ENCODE peak calls at places on chromosomes 1 and 21, in eight cellular contexts. S is K562, M is SK-N-SH, J is HL-60, H is A549, P is HepG2, K is GM23338, D is HCT116. Y is an unnamed sample.

GRCh38 chr1:81730881-81731280 is 69.9 kb upstream of the ADGRL2 start:
- DNase-seq in S (no peak), M (no peak), J (no peak), H (peak; percentile 5), P (no peak), K (no peak), D (no peak), Y (no peak)

GRCh38 chr1:239803666-239804228 is 287.9 kb upstream of the FMN2 start:
- DNase-seq in S (no peak), M (no peak), J (no peak), H (no peak), P (no peak), K (peak; percentile 44), D (no peak), Y (no peak)

GRCh38 chr1:48039088-48040049 is 42.2 kb upstream of the TRABD2B start:
- DNase-seq in S (no peak), M (no peak), J (no peak), H (no peak), P (no peak), K (peak; percentile 31), D (no peak), Y (no peak)

GRCh38 chr1:47983677-47984076 is 13.5 kb downstream of the TRABD2B start:
- DNase-seq in S (no peak), M (no peak), J (no peak), H (no peak), P (no peak), K (peak; percentile 49), D (no peak), Y (no peak)

GRCh38 chr1:204992499-204992898 is 50.5 kb upstream of the CNTN2 start:
- DNase-seq in S (no peak), M (no peak), J (peak; percentile 77), H (no peak), P (no peak), K (no peak), D (no peak), Y (no peak)

GRCh38 chr1:110677526-110677925 is 2.8 kb upstream of the KCNA3 start:
- DNase-seq in S (no peak), M (no peak), J (no peak), H (no peak), P (peak; percentile 12), K (no peak), D (no peak), Y (no peak)

GRCh38 chr1:2231667-2232254 is 3.6 kb downstream of the SKI start:
- DNase-seq in S (peak; percentile 78), M (peak; percentile 88), J (peak; percentile 79), H (peak; percentile 35), P (peak; percentile 78), K (peak; percentile 64), D (no peak), Y (no peak)

GRCh38 chr1:180906511-180906910 is 6.2 kb upstream of the KIAA1614 start:
- DNase-seq in S (no peak), M (peak; percentile 17), J (no peak), H (no peak), P (no peak), K (no peak), D (no peak), Y (no peak)

GRCh38 chr1:1554926-1555915 is 14.8 kb upstream of the TMEM240 start:
- DNase-seq in S (peak; percentile 78), M (no peak), J (no peak), H (peak; percentile 40), P (no peak), K (no peak), D (no peak), Y (no peak)

GRCh38 chr1:100414693-100415092 is 62.4 kb downstream of the CDC14A start:
- DNase-seq in S (no peak), M (no peak), J (peak; percentile 20), H (no peak), P (no peak), K (no peak), D (no peak), Y (no peak)

GRCh38 chr1:32878183-32878582 is 7.5 kb upstream of the FNDC5 start:
- DNase-seq in S (peak; percentile 20), M (no peak), J (no peak), H (no peak), P (no peak), K (no peak), D (no peak), Y (no peak)

GRCh38 chr1:33634806-33635205 is 162.4 kb downstream of the ZSCAN20 start:
- DNase-seq in S (peak; percentile 58), M (peak; percentile 41), J (peak; percentile 13), H (peak; percentile 35), P (peak; percentile 14), K (peak; percentile 87), D (peak; percentile 62), Y (no peak)

GRCh38 chr1:212301570-212301969 is 16.4 kb downstream of the PPP2R5A start:
- DNase-seq in S (no peak), M (no peak), J (no peak), H (no peak), P (no peak), K (no peak), D (no peak), Y (no peak)

GRCh38 chr1:206066479-206067171 is 13.7 kb downstream of the RHEX start:
- DNase-seq in S (peak; percentile 53), M (no peak), J (no peak), H (no peak), P (no peak), K (no peak), D (no peak), Y (no peak)

GRCh38 chr21:44392916-44393315 is 39.5 kb downstream of the TRPM2 start:
- DNase-seq in S (no peak), M (peak; percentile 6), J (no peak), H (peak; percentile 39), P (no peak), K (no peak), D (no peak), Y (no peak)

GRCh38 chr1:176998396-176998795 is 166.1 kb downstream of the ASTN1 start:
- DNase-seq in S (no peak), M (no peak), J (no peak), H (no peak), P (no peak), K (no peak), D (no peak), Y (no peak)

GRCh38 chr1:119132179-119132578 is 8.3 kb downstream of the WARS2 start:
- DNase-seq in S (no peak), M (no peak), J (no peak), H (no peak), P (no peak), K (no peak), D (no peak), Y (no peak)

GRCh38 chr1:94022471-94023189 is 98.3 kb downstream of the ABCA4 start:
- DNase-seq in S (no peak), M (no peak), J (no peak), H (peak; percentile 78), P (peak; percentile 81), K (no peak), D (no peak), Y (peak; percentile 60)

DNA sequence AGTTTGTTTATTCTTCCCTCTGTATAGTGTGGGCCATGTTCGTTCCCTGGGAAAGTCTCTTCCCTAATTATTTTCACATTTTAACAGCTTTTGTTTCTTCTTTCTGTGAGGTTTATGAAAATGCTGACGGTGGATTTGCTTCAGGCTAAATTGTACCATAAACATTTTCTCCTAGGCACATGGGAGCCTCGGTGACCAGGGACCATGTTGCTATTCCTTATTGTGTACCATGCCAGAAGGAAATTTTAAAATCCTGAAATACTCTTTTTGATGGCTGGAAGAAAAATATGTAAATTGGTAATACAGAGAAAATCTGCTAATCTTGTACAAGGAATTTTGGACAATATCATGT is 230.1 kb upstream of the JUN start:
- DNase-seq in S (no peak), M (no peak), J (no peak), H (no peak), P (no peak), K (no peak), D (no peak), Y (no peak)
- TF ChIP-seq REST in S (no peak), M (no peak), J (no peak), H (no peak), P (no peak), K (no peak), D (no peak), Y (no peak)

DNA sequence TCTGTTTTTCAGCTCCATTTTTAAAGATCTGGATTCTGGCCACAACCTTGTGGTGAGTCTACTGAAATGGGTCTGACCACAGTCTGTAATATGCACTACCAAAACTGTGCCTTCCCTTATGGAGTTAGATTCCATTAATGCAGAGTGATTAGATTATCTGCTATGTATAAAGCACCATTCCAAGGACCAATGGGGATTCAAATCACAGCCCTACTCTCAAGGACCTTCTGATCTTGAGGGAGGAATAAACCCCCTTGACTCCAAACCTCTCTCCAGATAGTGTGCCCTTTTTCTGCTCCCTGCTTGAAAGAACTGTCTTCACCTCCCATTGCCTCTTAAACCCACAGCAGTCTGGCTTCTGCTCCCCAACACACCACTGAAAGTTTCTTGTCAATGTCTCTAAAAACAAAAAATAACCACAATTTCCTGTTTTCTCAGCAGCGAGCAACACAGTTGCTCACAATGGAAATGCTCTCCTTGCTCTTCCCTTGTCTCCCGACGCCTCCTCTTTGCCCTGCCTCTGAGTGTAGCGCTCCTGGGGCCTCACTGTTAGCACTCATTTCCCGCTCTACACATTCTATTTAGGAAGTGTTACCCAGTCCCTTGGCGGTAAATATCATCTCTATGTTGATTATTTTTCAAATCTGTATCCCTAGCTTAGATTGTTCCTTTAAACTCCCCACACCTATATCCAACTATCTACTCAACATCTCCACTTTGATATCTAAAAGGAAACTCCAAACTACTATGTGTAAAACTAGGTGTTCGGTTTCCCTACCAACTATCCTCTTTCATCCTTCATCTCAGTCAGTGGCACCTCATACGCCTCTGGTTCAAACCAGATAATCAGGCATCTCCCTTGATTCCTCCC is 13.6 kb downstream of the PCNX2 start:
- DNase-seq in S (no peak), M (no peak), J (no peak), H (no peak), P (no peak), K (no peak), D (no peak), Y (no peak)
- TF ChIP-seq REST in S (no peak), M (no peak), J (no peak), H (no peak), P (no peak), K (no peak), D (no peak), Y (no peak)

DNA sequence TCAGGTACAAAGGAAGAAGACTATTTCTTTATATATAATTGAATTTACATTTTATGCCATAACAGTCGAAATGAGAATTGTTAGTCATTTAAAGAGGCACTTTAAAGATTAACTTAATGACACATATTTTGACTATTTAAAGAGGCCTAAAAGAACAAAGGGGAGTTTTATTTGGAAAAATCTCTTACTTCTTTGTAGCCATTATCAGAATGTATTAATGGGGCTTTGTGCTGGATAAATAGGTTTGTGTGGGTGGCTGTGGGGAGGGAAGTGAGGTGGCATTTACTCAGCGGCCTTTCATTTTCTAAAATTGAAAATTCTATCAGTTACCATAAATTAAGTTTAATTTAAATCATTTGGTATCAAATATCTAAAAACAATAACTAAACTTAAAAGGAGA is 462.2 kb upstream of the CXADR start:
- DNase-seq in S (no peak), M (no peak), J (no peak), H (no peak), P (no peak), K (no peak), D (no peak), Y (no peak)
- TF ChIP-seq REST in S (no peak), M (no peak), J (no peak), H (no peak), P (no peak), K (no peak), D (no peak), Y (no peak)

DNA sequence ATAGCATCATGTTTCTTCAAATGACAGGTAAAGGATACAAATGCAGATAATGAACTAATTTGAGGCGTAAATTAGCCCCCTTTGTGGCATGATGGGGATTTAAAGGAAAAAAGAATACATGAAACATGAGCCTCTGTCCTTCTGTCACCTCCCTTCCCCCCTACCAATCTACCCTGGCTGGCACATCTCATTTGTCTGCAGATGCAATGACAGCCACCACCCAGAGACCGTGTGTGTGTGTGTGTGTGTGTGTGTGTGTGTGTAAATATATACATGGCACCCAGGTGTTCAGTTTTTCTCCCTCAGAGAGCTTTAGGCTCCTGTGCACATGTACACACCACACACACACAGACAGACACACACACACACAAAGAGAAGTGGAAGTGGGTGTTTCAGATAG is 451.1 kb downstream of the RWDD3 start:
- DNase-seq in S (no peak), M (no peak), J (no peak), H (no peak), P (no peak), K (no peak), D (no peak), Y (no peak)
- TF ChIP-seq REST in S (no peak), M (no peak), J (no peak), H (no peak), P (no peak), K (no peak), D (no peak), Y (no peak)

Y was measured in Panc1.